ENCODE peak calls at places on chromosomes 6 and 20, in ten cellular contexts. A is Panc1, W is HepG2, I is suprapubic skin, B is breast epithelium, P is sigmoid colon, E is GM23338, R is SK-N-SH, G is transverse colon, L is SK-N-MC. O is an unnamed sample.
A peak's percentile ranks its signal among the peaks of the same experiment; 100 is the strongest.

GRCh38 chr20:38804682-38805501 is 605 bp upstream of the PPP1R16B start:
- DNase-seq in I (no peak), G (peak; percentile 72), A (no peak), P (no peak), L (no peak), W (no peak), B (no peak), R (no peak), E (peak; percentile 91), O (peak; percentile 91)

GRCh38 chr6:98980814-98981213 is 33.1 kb upstream of the FBXL4 start:
- DNase-seq in G (no peak), E (peak; percentile 81), R (no peak), W (no peak), I (no peak), P (no peak), L (no peak), A (no peak), B (no peak), O (no peak)

GRCh38 chr20:45406260-45407066 is 1.6 kb upstream of the DBNDD2 start:
- DNase-seq in B (peak; percentile 78), G (peak; percentile 84), L (no peak), W (no peak), P (peak; percentile 91), A (no peak), R (peak; percentile 80), E (peak; percentile 85), I (peak; percentile 78), O (peak; percentile 85)

GRCh38 chr20:49276201-49276894 is 1.5 kb downstream of the ZNFX1 start:
- DNase-seq in G (peak; percentile 14), I (no peak), L (no peak), A (no peak), B (no peak), W (no peak), E (no peak), R (no peak), P (no peak), O (no peak)

GRCh38 chr6:71254323-71254722 is 34.3 kb upstream of the OGFRL1 start:
- DNase-seq in E (no peak), I (no peak), W (no peak), B (no peak), A (no peak), P (no peak), R (peak; percentile 76), G (no peak), L (no peak), O (no peak)

GRCh38 chr6:41551086-41551702 is 5.0 kb downstream of the FOXP4 start:
- DNase-seq in W (no peak), L (no peak), B (no peak), E (no peak), R (no peak), I (no peak), G (no peak), A (no peak), P (no peak), O (no peak)

GRCh38 chr6:146887447-146888077 is 288.8 kb downstream of the ADGB start:
- DNase-seq in R (no peak), I (no peak), A (no peak), E (no peak), L (no peak), B (no peak), G (no peak), W (peak; percentile 11), P (no peak), O (no peak)

GRCh38 chr6:145151624-145152023 is 583.7 kb downstream of the EPM2A start:
- DNase-seq in G (no peak), I (no peak), B (no peak), L (no peak), E (no peak), P (no peak), R (no peak), A (no peak), W (no peak), O (no peak)

GRCh38 chr6:32819729-32820128 is 2.9 kb upstream of the HLA-DOB start:
- DNase-seq in L (no peak), P (no peak), W (no peak), B (no peak), G (no peak), I (no peak), E (no peak), R (no peak), A (no peak), O (no peak)

GRCh38 chr6:107956586-107957164 is 1.3 kb downstream of the SEC63 start:
- DNase-seq in E (no peak), W (no peak), P (no peak), G (no peak), I (no peak), B (no peak), R (peak; percentile 38), L (no peak), A (no peak), O (no peak)

GRCh38 chr6:137494281-137494966 is at the start of gene OLIG3:
- DNase-seq in G (no peak), W (no peak), P (no peak), R (no peak), I (no peak), L (no peak), E (peak; percentile 89), A (no peak), B (no peak), O (no peak)

GRCh38 chr20:53977391-53977790 is 93.0 kb downstream of the BCAS1 start:
- DNase-seq in L (no peak), B (no peak), W (no peak), R (no peak), I (no peak), E (no peak), A (no peak), G (no peak), P (no peak), O (no peak)

GRCh38 chr20:49445176-49445575 is 37.3 kb downstream of the KCNB1 start:
- DNase-seq in W (no peak), L (no peak), E (no peak), B (no peak), A (no peak), P (peak; percentile 58), I (no peak), G (no peak), R (peak; percentile 44), O (no peak)

DNA sequence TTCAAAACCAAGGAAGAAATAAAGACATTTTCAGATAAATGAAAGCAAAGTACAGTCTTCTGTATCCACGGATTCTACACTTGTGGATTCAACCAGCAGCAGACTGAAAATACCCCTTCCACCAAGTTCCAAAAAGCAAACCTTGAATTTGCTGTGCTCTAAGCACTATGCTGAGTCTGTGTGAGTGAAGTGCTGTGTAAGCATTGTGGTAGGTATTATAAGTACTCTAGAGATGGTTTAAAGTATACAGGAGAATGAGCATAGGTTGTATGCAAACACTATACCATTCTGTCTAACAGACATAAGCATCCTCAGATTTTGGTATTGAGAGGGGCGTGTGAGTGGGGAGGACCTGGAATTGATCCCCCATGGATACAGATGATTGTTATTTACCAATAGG is 9.6 kb downstream of the OSER1 start:
- DNase-seq in A (no peak), E (no peak), L (no peak), R (no peak), B (no peak), P (no peak), I (no peak), W (no peak), G (no peak), O (no peak)
- H3K4me3 ChIP-seq in A (no peak overlapping the region), E (no peak overlapping the region), L (no peak overlapping the region), R (no peak overlapping the region), B (no peak overlapping the region), P (no peak overlapping the region), I (no peak overlapping the region), W (no peak overlapping the region), G (no peak overlapping the region), O (no peak overlapping the region)

GRCh38 chr20:51756653-51757052 is 11.5 kb downstream of the ATP9A start:
- DNase-seq in I (no peak), G (no peak), A (no peak), P (no peak), B (no peak), W (no peak), L (no peak), E (no peak), R (no peak), O (no peak)

GRCh38 chr20:51750770-51751388 is 17.3 kb downstream of the ATP9A start:
- DNase-seq in B (no peak), I (no peak), W (no peak), R (no peak), A (no peak), E (no peak), G (no peak), P (no peak), L (no peak), O (no peak)

GRCh38 chr20:51750037-51750769 is 18.0 kb downstream of the ATP9A start:
- DNase-seq in B (peak; percentile 80), E (no peak), L (no peak), A (peak; percentile 98), P (peak; percentile 83), R (peak; percentile 36), W (peak; percentile 96), I (peak; percentile 84), G (peak; percentile 89), O (no peak)

GRCh38 chr20:51749674-51750036 is 18.5 kb downstream of the ATP9A start:
- DNase-seq in L (no peak), G (no peak), I (no peak), E (no peak), B (no peak), W (no peak), P (no peak), R (no peak), A (peak; percentile 79), O (no peak)

GRCh38 chr20:51752343-51752951 is 15.7 kb downstream of the ATP9A start:
- DNase-seq in I (no peak), G (no peak), A (peak; percentile 85), P (no peak), L (no peak), B (no peak), R (no peak), E (no peak), W (peak; percentile 71), O (no peak)
- TF ChIP-seq POLR2AphosphoS5 in I (no peak), G (no peak), A (no peak), P (peak; percentile 61), L (no peak), B (no peak), R (peak; percentile 52), E (no peak), W (no peak), O (no peak)

GRCh38 chr6:142850653-142851434 is 94.1 kb downstream of the HIVEP2 start:
- DNase-seq in E (no peak), B (no peak), G (no peak), P (no peak), I (no peak), W (no peak), L (no peak), R (no peak), A (no peak), O (no peak)
- H3K27ac ChIP-seq in E (no peak overlapping the region), B (no peak overlapping the region), G (no peak overlapping the region), P (no peak overlapping the region), I (no peak overlapping the region), W (no peak overlapping the region), L (no peak overlapping the region), R (no peak overlapping the region), A (no peak overlapping the region), O (no peak overlapping the region)

DNA sequence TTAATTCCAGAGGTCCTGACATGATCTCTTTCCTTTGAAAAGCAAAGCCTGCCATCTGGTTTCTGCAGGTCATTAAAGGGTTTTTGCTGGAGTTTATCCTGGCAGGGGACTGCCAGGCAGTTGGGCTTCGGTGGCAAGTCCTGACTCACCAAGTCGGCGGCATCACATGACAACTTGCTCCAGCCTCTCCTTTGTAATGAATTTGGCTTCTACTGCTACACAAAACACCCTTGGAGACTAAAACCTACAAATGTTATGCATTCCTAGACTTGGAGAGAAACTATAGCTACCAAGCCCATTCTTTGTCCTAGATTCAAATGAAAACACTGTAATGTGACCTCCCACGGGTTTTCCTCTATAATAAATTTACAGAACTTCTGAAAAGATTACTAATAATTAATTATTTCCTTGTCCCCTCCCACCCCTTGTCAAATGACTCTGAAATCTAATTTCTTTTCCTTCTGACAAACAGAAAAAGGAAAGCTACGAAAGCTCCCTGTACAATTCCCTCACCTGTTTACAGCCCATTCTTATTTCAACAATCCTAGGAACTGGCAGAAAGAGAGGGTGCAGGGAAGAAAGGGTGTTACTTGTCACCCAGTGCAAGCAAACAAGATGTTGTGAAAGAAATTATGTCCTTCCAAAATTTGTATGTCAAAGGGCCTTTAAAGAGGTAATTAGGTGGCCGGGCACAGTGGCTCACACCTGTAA is 62.9 kb downstream of the QRSL1 start:
- DNase-seq in B (peak; percentile 70), E (peak; percentile 90), W (no peak), A (no peak), R (no peak), L (no peak), I (no peak), G (peak; percentile 40), P (no peak), O (no peak)
- H3K4me3 ChIP-seq in B (no peak overlapping the region), E (no peak overlapping the region), W (no peak overlapping the region), A (no peak overlapping the region), R (no peak overlapping the region), L (no peak overlapping the region), I (no peak overlapping the region), G (no peak overlapping the region), P (no peak overlapping the region), O (no peak overlapping the region)

O was measured in spleen.